ENCODE peak calls at places on chromosomes 12 and 14, in nine cellular contexts. One of them, this sample, is unnamed.

GRCh38 chr12:70826156-70826555 is 94.4 kb downstream of the PTPRR start:
- DNase-seq in LoVo: no peak
- DNase-seq in lower lobe of right lung: no peak
- DNase-seq in activated B cell treated with CpG ODN at 0.5 μM for 24 hours: no peak
- DNase-seq in Calu3: no peak
- DNase-seq in RWPE1: no peak
- DNase-seq in left cardiac atrium: no peak
- DNase-seq in NCI-H1092: no peak
- DNase-seq in SHP77: no peak
- DNase-seq in this sample: no peak

GRCh38 chr14:23294734-23295561 is 7.7 kb downstream of the PPP1R3E start:
- DNase-seq in RWPE1: no peak
- DNase-seq in lower lobe of right lung: peak
- DNase-seq in activated B cell treated with CpG ODN at 0.5 μM for 24 hours: peak
- DNase-seq in LoVo: peak
- DNase-seq in NCI-H1092: peak
- DNase-seq in left cardiac atrium: peak
- DNase-seq in Calu3: peak
- DNase-seq in SHP77: peak
- DNase-seq in this sample: no peak

GRCh38 chr14:64971890-64972785 is at the start of gene RAB15:
- DNase-seq in NCI-H1092: peak
- DNase-seq in RWPE1: peak
- DNase-seq in Calu3: peak
- DNase-seq in LoVo: no peak
- DNase-seq in lower lobe of right lung: no peak
- DNase-seq in left cardiac atrium: no peak
- DNase-seq in activated B cell treated with CpG ODN at 0.5 μM for 24 hours: peak
- DNase-seq in SHP77: no peak
- DNase-seq in this sample: peak

GRCh38 chr12:64583395-64584172 is 26.7 kb upstream of the RASSF3 start:
- DNase-seq in Calu3: no peak
- DNase-seq in lower lobe of right lung: no peak
- DNase-seq in RWPE1: no peak
- DNase-seq in LoVo: no peak
- DNase-seq in SHP77: no peak
- DNase-seq in activated B cell treated with CpG ODN at 0.5 μM for 24 hours: no peak
- DNase-seq in left cardiac atrium: no peak
- DNase-seq in NCI-H1092: no peak
- DNase-seq in this sample: no peak

GRCh38 chr12:42809226-42809625 is 219.7 kb upstream of the PRICKLE1 start:
- DNase-seq in SHP77: no peak
- DNase-seq in activated B cell treated with CpG ODN at 0.5 μM for 24 hours: no peak
- DNase-seq in LoVo: no peak
- DNase-seq in lower lobe of right lung: no peak
- DNase-seq in Calu3: no peak
- DNase-seq in left cardiac atrium: no peak
- DNase-seq in RWPE1: no peak
- DNase-seq in NCI-H1092: no peak
- DNase-seq in this sample: no peak

GRCh38 chr14:20632831-20633771 is 8.4 kb downstream of the OR6S1 start:
- DNase-seq in activated B cell treated with CpG ODN at 0.5 μM for 24 hours: no peak
- DNase-seq in lower lobe of right lung: no peak
- DNase-seq in SHP77: peak
- DNase-seq in RWPE1: peak
- DNase-seq in NCI-H1092: no peak
- DNase-seq in Calu3: peak
- DNase-seq in left cardiac atrium: peak
- DNase-seq in LoVo: peak
- DNase-seq in this sample: no peak

GRCh38 chr14:97977711-97978261 is 1180.6 kb downstream of the VRK1 start:
- DNase-seq in LoVo: no peak
- DNase-seq in activated B cell treated with CpG ODN at 0.5 μM for 24 hours: no peak
- DNase-seq in NCI-H1092: peak
- DNase-seq in lower lobe of right lung: peak
- DNase-seq in Calu3: peak
- DNase-seq in left cardiac atrium: peak
- DNase-seq in SHP77: peak
- DNase-seq in RWPE1: peak
- DNase-seq in this sample: peak

GRCh38 chr14:81559385-81559784 is 25.7 kb upstream of the SEL1L start:
- DNase-seq in NCI-H1092: no peak
- DNase-seq in lower lobe of right lung: no peak
- DNase-seq in RWPE1: no peak
- DNase-seq in SHP77: no peak
- DNase-seq in left cardiac atrium: no peak
- DNase-seq in LoVo: no peak
- DNase-seq in Calu3: no peak
- DNase-seq in activated B cell treated with CpG ODN at 0.5 μM for 24 hours: no peak
- DNase-seq in this sample: no peak

GRCh38 chr12:100258127-100258526 is 8.8 kb downstream of the DEPDC4 start:
- DNase-seq in left cardiac atrium: no peak
- DNase-seq in SHP77: no peak
- DNase-seq in Calu3: no peak
- DNase-seq in lower lobe of right lung: no peak
- DNase-seq in RWPE1: no peak
- DNase-seq in NCI-H1092: no peak
- DNase-seq in activated B cell treated with CpG ODN at 0.5 μM for 24 hours: no peak
- DNase-seq in LoVo: no peak
- DNase-seq in this sample: no peak

GRCh38 chr14:77603654-77604270 is 12.7 kb downstream of the SPTLC2 start:
- DNase-seq in activated B cell treated with CpG ODN at 0.5 μM for 24 hours: no peak
- DNase-seq in SHP77: no peak
- DNase-seq in RWPE1: no peak
- DNase-seq in left cardiac atrium: peak
- DNase-seq in NCI-H1092: no peak
- DNase-seq in Calu3: peak
- DNase-seq in LoVo: peak
- DNase-seq in lower lobe of right lung: no peak
- DNase-seq in this sample: no peak

GRCh38 chr12:48043771-48044170 is 39.5 kb upstream of the COL2A1 start:
- DNase-seq in activated B cell treated with CpG ODN at 0.5 μM for 24 hours: no peak
- DNase-seq in RWPE1: no peak
- DNase-seq in lower lobe of right lung: no peak
- DNase-seq in NCI-H1092: no peak
- DNase-seq in LoVo: no peak
- DNase-seq in Calu3: no peak
- DNase-seq in left cardiac atrium: no peak
- DNase-seq in SHP77: no peak
- DNase-seq in this sample: no peak

GRCh38 chr12:92036771-92037453 is 108.7 kb downstream of the BTG1 start:
- DNase-seq in SHP77: no peak
- DNase-seq in activated B cell treated with CpG ODN at 0.5 μM for 24 hours: no peak
- DNase-seq in lower lobe of right lung: no peak
- DNase-seq in NCI-H1092: no peak
- DNase-seq in LoVo: no peak
- DNase-seq in left cardiac atrium: no peak
- DNase-seq in RWPE1: no peak
- DNase-seq in Calu3: peak
- DNase-seq in this sample: no peak

GRCh38 chr12:2640709-2641108 is 154.1 kb upstream of the FKBP4 start:
- DNase-seq in Calu3: peak
- DNase-seq in activated B cell treated with CpG ODN at 0.5 μM for 24 hours: no peak
- DNase-seq in LoVo: peak
- DNase-seq in lower lobe of right lung: no peak
- DNase-seq in SHP77: no peak
- DNase-seq in left cardiac atrium: peak
- DNase-seq in NCI-H1092: no peak
- DNase-seq in RWPE1: peak
- DNase-seq in this sample: peak

GRCh38 chr14:23181453-23181852 is 2.0 kb downstream of the SLC7A8 start:
- DNase-seq in activated B cell treated with CpG ODN at 0.5 μM for 24 hours: no peak
- DNase-seq in LoVo: no peak
- DNase-seq in NCI-H1092: no peak
- DNase-seq in lower lobe of right lung: no peak
- DNase-seq in left cardiac atrium: no peak
- DNase-seq in RWPE1: no peak
- DNase-seq in SHP77: no peak
- DNase-seq in Calu3: no peak
- DNase-seq in this sample: no peak

GRCh38 chr14:80872645-80873044 is 68.9 kb downstream of the CEP128 start:
- DNase-seq in left cardiac atrium: no peak
- DNase-seq in RWPE1: no peak
- DNase-seq in NCI-H1092: no peak
- DNase-seq in LoVo: no peak
- DNase-seq in lower lobe of right lung: no peak
- DNase-seq in Calu3: no peak
- DNase-seq in SHP77: no peak
- DNase-seq in activated B cell treated with CpG ODN at 0.5 μM for 24 hours: no peak
- DNase-seq in this sample: no peak

GRCh38 chr14:74655597-74656389 is 43.8 kb upstream of the LTBP2 start:
- DNase-seq in NCI-H1092: no peak
- DNase-seq in SHP77: no peak
- DNase-seq in RWPE1: no peak
- DNase-seq in LoVo: no peak
- DNase-seq in left cardiac atrium: no peak
- DNase-seq in lower lobe of right lung: no peak
- DNase-seq in Calu3: no peak
- DNase-seq in activated B cell treated with CpG ODN at 0.5 μM for 24 hours: no peak
- DNase-seq in this sample: no peak

GRCh38 chr12:2422591-2422990 is 369.8 kb downstream of the CACNA1C start:
- DNase-seq in RWPE1: no peak
- DNase-seq in NCI-H1092: no peak
- DNase-seq in Calu3: no peak
- DNase-seq in SHP77: no peak
- DNase-seq in left cardiac atrium: no peak
- DNase-seq in activated B cell treated with CpG ODN at 0.5 μM for 24 hours: no peak
- DNase-seq in LoVo: no peak
- DNase-seq in lower lobe of right lung: no peak
- DNase-seq in this sample: no peak

GRCh38 chr12:107684990-107685359 is 624 bp upstream of the PWP1 start:
- DNase-seq in LoVo: peak
- DNase-seq in lower lobe of right lung: no peak
- DNase-seq in RWPE1: no peak
- DNase-seq in SHP77: peak
- DNase-seq in Calu3: peak
- DNase-seq in left cardiac atrium: no peak
- DNase-seq in NCI-H1092: no peak
- DNase-seq in activated B cell treated with CpG ODN at 0.5 μM for 24 hours: no peak
- DNase-seq in this sample: no peak

GRCh38 chr12:95740751-95741150 is 49.8 kb downstream of the NTN4 start:
- DNase-seq in SHP77: peak
- DNase-seq in activated B cell treated with CpG ODN at 0.5 μM for 24 hours: no peak
- DNase-seq in NCI-H1092: no peak
- DNase-seq in RWPE1: peak
- DNase-seq in Calu3: no peak
- DNase-seq in LoVo: no peak
- DNase-seq in left cardiac atrium: no peak
- DNase-seq in lower lobe of right lung: no peak
- DNase-seq in this sample: no peak

GRCh38 chr14:65495196-65495595 is 82.7 kb downstream of the FUT8 start:
- DNase-seq in activated B cell treated with CpG ODN at 0.5 μM for 24 hours: no peak
- DNase-seq in SHP77: no peak
- DNase-seq in lower lobe of right lung: no peak
- DNase-seq in RWPE1: no peak
- DNase-seq in NCI-H1092: no peak
- DNase-seq in Calu3: no peak
- DNase-seq in LoVo: no peak
- DNase-seq in left cardiac atrium: no peak
- DNase-seq in this sample: no peak

GRCh38 chr12:7497661-7498060 is 5.9 kb downstream of the CD163 start:
- DNase-seq in Calu3: no peak
- DNase-seq in NCI-H1092: no peak
- DNase-seq in LoVo: no peak
- DNase-seq in activated B cell treated with CpG ODN at 0.5 μM for 24 hours: no peak
- DNase-seq in left cardiac atrium: no peak
- DNase-seq in lower lobe of right lung: no peak
- DNase-seq in SHP77: no peak
- DNase-seq in RWPE1: no peak
- DNase-seq in this sample: no peak

GRCh38 chr12:107477018-107477417 is 208.6 kb upstream of the PWP1 start:
- DNase-seq in activated B cell treated with CpG ODN at 0.5 μM for 24 hours: no peak
- DNase-seq in lower lobe of right lung: no peak
- DNase-seq in Calu3: no peak
- DNase-seq in LoVo: no peak
- DNase-seq in left cardiac atrium: no peak
- DNase-seq in SHP77: no peak
- DNase-seq in RWPE1: no peak
- DNase-seq in NCI-H1092: no peak
- DNase-seq in this sample: no peak

GRCh38 chr12:129610601-129611120 is 293.2 kb downstream of the TMEM132D start:
- DNase-seq in left cardiac atrium: no peak
- DNase-seq in NCI-H1092: peak
- DNase-seq in RWPE1: no peak
- DNase-seq in Calu3: no peak
- DNase-seq in LoVo: no peak
- DNase-seq in lower lobe of right lung: no peak
- DNase-seq in activated B cell treated with CpG ODN at 0.5 μM for 24 hours: no peak
- DNase-seq in SHP77: no peak
- DNase-seq in this sample: no peak

GRCh38 chr12:40016960-40017359 is 88.9 kb downstream of the SLC2A13 start:
- DNase-seq in LoVo: peak
- DNase-seq in SHP77: no peak
- DNase-seq in Calu3: peak
- DNase-seq in activated B cell treated with CpG ODN at 0.5 μM for 24 hours: no peak
- DNase-seq in left cardiac atrium: no peak
- DNase-seq in lower lobe of right lung: no peak
- DNase-seq in RWPE1: no peak
- DNase-seq in NCI-H1092: no peak
- DNase-seq in this sample: no peak

GRCh38 chr14:58166005-58166983 is 14.3 kb upstream of the ARMH4 start:
- DNase-seq in Calu3: peak
- DNase-seq in activated B cell treated with CpG ODN at 0.5 μM for 24 hours: peak
- DNase-seq in SHP77: peak
- DNase-seq in left cardiac atrium: peak
- DNase-seq in LoVo: peak
- DNase-seq in lower lobe of right lung: peak
- DNase-seq in RWPE1: no peak
- DNase-seq in NCI-H1092: peak
- DNase-seq in this sample: peak

GRCh38 chr14:53845813-53846693 is 110.6 kb downstream of the BMP4 start:
- DNase-seq in RWPE1: no peak
- DNase-seq in Calu3: peak
- DNase-seq in LoVo: peak
- DNase-seq in NCI-H1092: no peak
- DNase-seq in activated B cell treated with CpG ODN at 0.5 μM for 24 hours: no peak
- DNase-seq in left cardiac atrium: no peak
- DNase-seq in lower lobe of right lung: no peak
- DNase-seq in SHP77: no peak
- DNase-seq in this sample: no peak

GRCh38 chr12:15629108-15629507 is 160.1 kb downstream of the EPS8 start:
- DNase-seq in SHP77: no peak
- DNase-seq in lower lobe of right lung: no peak
- DNase-seq in LoVo: peak
- DNase-seq in NCI-H1092: no peak
- DNase-seq in Calu3: peak
- DNase-seq in activated B cell treated with CpG ODN at 0.5 μM for 24 hours: no peak
- DNase-seq in RWPE1: peak
- DNase-seq in left cardiac atrium: peak
- DNase-seq in this sample: peak